ENCODE peak calls at places on chromosome 9, in eight cellular contexts. I, B, Y, W, M, P, N and V are unnamed samples.

GRCh38 chr9:22855956-22856355 is 409.3 kb downstream of the DMRTA1 start:
- DNase-seq in W (no peak), I (no peak), B (no peak), M (no peak), Y (no peak), N (no peak), P (peak), V (no peak)

GRCh38 chr9:3751125-3751758 is 225.4 kb upstream of the RFX3 start:
- DNase-seq in P (no peak), B (peak), N (no peak), Y (no peak), M (peak), I (no peak), W (peak), V (no peak)

GRCh38 chr9:107586493-107586892 is 96.9 kb upstream of the KLF4 start:
- DNase-seq in P (no peak), Y (no peak), W (no peak), M (no peak), N (no peak), I (no peak), B (no peak), V (no peak)

GRCh38 chr9:125397736-125398135 is 136.1 kb downstream of the GAPVD1 start:
- DNase-seq in I (no peak), M (no peak), W (no peak), P (no peak), Y (no peak), N (peak), B (peak), V (no peak)

GRCh38 chr9:38018964-38019602 is 49.9 kb downstream of the SHB start:
- DNase-seq in P (peak), Y (peak), M (peak), N (peak), I (no peak), W (no peak), B (peak), V (no peak)

GRCh38 chr9:79572891-79573696 is 1.3 kb downstream of the TLE4 start:
- DNase-seq in B (peak), P (peak), Y (peak), I (peak), W (no peak), M (no peak), N (peak), V (peak)

GRCh38 chr9:95494416-95495371 is 22.1 kb downstream of the PTCH1 start:
- DNase-seq in W (peak), I (peak), P (peak), Y (peak), N (peak), B (no peak), M (no peak), V (peak)

GRCh38 chr9:78985084-78985738 is 586.6 kb upstream of the TLE4 start:
- DNase-seq in B (peak), I (no peak), Y (no peak), W (peak), M (no peak), N (peak), P (no peak), V (no peak)

GRCh38 chr9:137514691-137515337 is 35.4 kb downstream of the PNPLA7 start:
- DNase-seq in B (no peak), W (no peak), I (no peak), M (no peak), P (no peak), Y (no peak), N (no peak), V (no peak)

GRCh38 chr9:70641631-70642030 is 227.2 kb upstream of the KLF9 start:
- DNase-seq in Y (no peak), W (no peak), P (no peak), N (peak), I (no peak), M (peak), B (no peak), V (no peak)

GRCh38 chr9:14323083-14323968 is 9.4 kb upstream of the NFIB start:
- DNase-seq in P (no peak), I (no peak), W (no peak), N (peak), B (no peak), M (no peak), Y (no peak), V (no peak)

GRCh38 chr9:24258626-24259025 is 287.1 kb downstream of the IZUMO3 start:
- DNase-seq in P (no peak), I (no peak), N (no peak), Y (no peak), W (no peak), M (no peak), B (no peak), V (no peak)